ENCODE peak calls at places on chromosomes 5 and 9, in nine cellular contexts. B is HCT116, M is PC-3, E is GM23338, N is MM.1S, J is OCI-LY7, C is SK-N-SH, I is GM23248, F is hepatocyte. Y is an unnamed sample.

GRCh38 chr5:92374859-92375258 is 991.7 kb upstream of the ARRDC3 start:
- DNase-seq in F (no peak), J (no peak), N (no peak), E (no peak), B (no peak), M (no peak), C (no peak), I (no peak), Y (no peak)

GRCh38 chr5:139364466-139364865 is 18.6 kb downstream of the SLC23A1 start:
- DNase-seq in E (no peak), I (no peak), C (no peak), B (no peak), J (no peak), F (no peak), N (no peak), M (no peak), Y (no peak)

GRCh38 chr5:157484768-157485167 is 24.8 kb downstream of the NIPAL4 start:
- DNase-seq in E (no peak), I (peak; percentile 81), J (peak; percentile 66), N (no peak), F (no peak), B (no peak), M (no peak), C (no peak), Y (no peak)

GRCh38 chr5:172788771-172789686 is 18.0 kb upstream of the DUSP1 start:
- DNase-seq in I (peak; percentile 58), N (no peak), B (no peak), E (no peak), J (no peak), C (no peak), M (no peak), F (peak; percentile 85), Y (no peak)

GRCh38 chr9:79687131-79687447 is 115.3 kb downstream of the TLE4 start:
- DNase-seq in J (no peak), F (no peak), B (no peak), N (no peak), I (peak; percentile 21), C (no peak), M (no peak), E (no peak), Y (no peak)

GRCh38 chr5:157520911-157521703 is 54.5 kb downstream of the ADAM19 start:
- DNase-seq in C (no peak), F (no peak), I (peak; percentile 83), B (no peak), M (no peak), E (peak; percentile 37), J (no peak), N (no peak), Y (no peak)

GRCh38 chr5:38456657-38457056 is 99.8 kb downstream of the LIFR start:
- DNase-seq in E (no peak), M (peak; percentile 40), F (no peak), N (no peak), B (no peak), J (no peak), C (peak; percentile 40), I (peak; percentile 41), Y (no peak)

GRCh38 chr5:30918171-30918570 is 275.3 kb upstream of the CDH6 start:
- DNase-seq in C (no peak), J (no peak), E (no peak), N (peak; percentile 37), I (peak; percentile 40), F (peak; percentile 5), B (no peak), M (peak; percentile 55), Y (no peak)

GRCh38 chr5:122152266-122152900 is 23.0 kb downstream of the ZNF474 start:
- DNase-seq in I (peak; percentile 69), M (no peak), E (no peak), B (no peak), N (no peak), C (no peak), J (no peak), F (no peak), Y (no peak)

GRCh38 chr9:89167788-89168187 is 10.8 kb downstream of the SHC3 start:
- DNase-seq in B (no peak), C (no peak), N (no peak), E (no peak), I (no peak), F (no peak), M (no peak), J (no peak), Y (no peak)

GRCh38 chr5:66808663-66809062 is 212.5 kb downstream of the MAST4 start:
- DNase-seq in C (no peak), E (no peak), I (no peak), M (no peak), N (no peak), J (no peak), B (no peak), F (no peak), Y (no peak)

GRCh38 chr5:180209137-180209581 is at the start of gene RASGEF1C:
- DNase-seq in N (no peak), I (peak; percentile 88), C (peak; percentile 97), B (peak; percentile 19), J (no peak), M (peak; percentile 74), E (peak; percentile 85), F (peak; percentile 91), Y (peak; percentile 93)

GRCh38 chr9:12783767-12784460 is 9.1 kb downstream of the LURAP1L start:
- DNase-seq in B (peak; percentile 24), N (no peak), M (no peak), E (no peak), F (no peak), C (no peak), J (no peak), I (no peak), Y (no peak)

GRCh38 chr9:15513335-15513734 is 2.6 kb upstream of the PSIP1 start:
- DNase-seq in F (no peak), M (peak; percentile 50), J (peak; percentile 55), B (peak; percentile 41), I (peak; percentile 57), C (peak; percentile 31), N (no peak), E (peak; percentile 84), Y (peak; percentile 66)

GRCh38 chr9:136943291-136944093 is 1.0 kb downstream of the FBXW5 start:
- DNase-seq in N (peak; percentile 37), B (no peak), F (peak; percentile 64), C (peak; percentile 79), J (peak; percentile 52), I (peak; percentile 72), E (peak; percentile 67), M (peak; percentile 18), Y (peak; percentile 67)

GRCh38 chr5:110536120-110537115 is 190.1 kb downstream of the TMEM232 start:
- DNase-seq in M (no peak), E (peak; percentile 94), J (no peak), I (peak; percentile 66), B (no peak), F (no peak), C (no peak), N (no peak), Y (peak; percentile 23)

GRCh38 chr9:117957267-117957666 is 253.1 kb downstream of the TLR4 start:
- DNase-seq in B (no peak), J (no peak), C (no peak), I (no peak), E (no peak), F (no peak), N (peak; percentile 69), M (no peak), Y (no peak)

GRCh38 chr9:32928145-32928763 is 73.2 kb downstream of the APTX start:
- DNase-seq in C (no peak), I (peak; percentile 4), B (no peak), F (peak; percentile 32), E (no peak), M (peak; percentile 68), N (no peak), J (no peak), Y (no peak)

GRCh38 chr9:82295177-82295576 is 306.6 kb downstream of the SPATA31D1 start:
- DNase-seq in E (no peak), B (no peak), N (no peak), I (no peak), M (no peak), C (no peak), F (no peak), J (no peak), Y (no peak)
- TF ChIP-seq EZH2phosphoT487 in E (no peak), B (no peak), N (no peak), I (no peak), M (no peak), C (no peak), F (no peak), J (no peak), Y (no peak)

DNA sequence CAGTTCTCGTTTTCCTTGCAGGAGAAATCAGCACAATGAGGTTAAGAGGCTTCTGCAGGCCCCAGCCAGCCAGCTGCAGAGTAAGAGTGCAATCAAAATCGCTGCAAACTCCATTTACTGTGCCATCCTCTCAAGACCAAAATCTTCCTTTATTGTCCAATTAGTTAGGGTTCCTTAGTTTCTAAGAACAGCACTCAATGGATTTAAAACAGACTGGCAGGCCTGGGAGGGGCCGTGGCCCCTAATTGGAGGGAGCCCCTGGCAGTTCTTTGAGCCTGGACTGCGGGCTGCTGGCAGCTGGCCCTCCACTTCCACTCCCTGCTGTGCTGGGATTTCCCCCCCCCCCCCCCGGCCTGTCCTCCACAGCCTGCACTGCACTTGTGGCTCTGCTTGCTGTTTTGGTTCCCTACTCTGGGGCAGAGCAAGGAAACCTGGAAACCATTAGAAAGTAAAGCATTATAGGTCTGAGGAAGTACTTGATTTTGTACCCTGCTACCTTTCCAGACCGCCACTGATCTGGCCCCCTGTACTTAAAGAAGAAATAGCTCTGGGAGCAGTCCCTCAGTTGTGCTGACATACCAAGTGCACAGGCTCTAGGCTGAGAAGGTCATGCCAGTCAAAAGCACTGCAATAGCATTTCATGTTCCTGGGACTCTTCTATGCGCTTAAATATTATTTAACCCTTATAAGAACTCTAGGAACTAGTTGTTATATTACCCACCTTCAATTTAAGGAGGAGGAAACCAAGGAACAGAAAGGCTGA is 129.0 kb downstream of the APBA1 start:
- DNase-seq in N (no peak), E (peak; percentile 55), F (no peak), I (peak; percentile 4), M (no peak), B (no peak), J (no peak), C (peak; percentile 61), Y (peak; percentile 93)
- TF ChIP-seq EZH2phosphoT487 in N (no peak), E (no peak), F (no peak), I (no peak), M (no peak), B (no peak), J (no peak), C (no peak), Y (no peak)

GRCh38 chr5:97136471-97136870 is 5.9 kb downstream of the LIX1 start:
- DNase-seq in N (no peak), J (no peak), M (no peak), E (no peak), C (no peak), I (no peak), F (no peak), B (no peak), Y (no peak)
- TF ChIP-seq EZH2phosphoT487 in N (no peak), J (no peak), M (no peak), E (no peak), C (no peak), I (no peak), F (no peak), B (no peak), Y (no peak)

GRCh38 chr9:68555416-68555815 is 14.7 kb upstream of the TMEM252 start:
- DNase-seq in B (no peak), E (no peak), F (no peak), N (no peak), J (no peak), I (no peak), M (no peak), C (no peak), Y (peak; percentile 72)

GRCh38 chr9:68562456-68562855 is 21.8 kb upstream of the TMEM252 start:
- DNase-seq in I (no peak), E (peak; percentile 61), C (no peak), M (no peak), N (no peak), B (no peak), J (no peak), F (no peak), Y (no peak)

GRCh38 chr9:68560131-68560844 is 19.6 kb upstream of the TMEM252 start:
- DNase-seq in B (peak; percentile 19), E (peak; percentile 85), M (peak; percentile 36), I (peak; percentile 8), J (peak; percentile 54), F (peak; percentile 37), N (peak; percentile 58), C (peak; percentile 21), Y (peak; percentile 53)
- TF ChIP-seq EZH2phosphoT487 in B (no peak), E (no peak), M (no peak), I (no peak), J (no peak), F (no peak), N (no peak), C (no peak), Y (no peak)